ENCODE peak calls at places on chromosomes 12 and 14, in seven cellular contexts. D is ovary, U is tibial nerve, A is stomach, F is transverse colon, I is heart left ventricle, L is Peyer's patch. Z is an unnamed sample. For H3K36me3, the result is how much of the 10 kb centered on the place peaks cover.

GRCh38 chr14:29749327-29749726 is 178.3 kb downstream of the PRKD1 start:
- DNase-seq in U (no peak), A (no peak), I (no peak), L (no peak), F (no peak), D (no peak), Z (no peak)

GRCh38 chr12:115433014-115433634 is 749.1 kb upstream of the TBX3 start:
- DNase-seq in I (no peak), D (no peak), F (no peak), A (no peak), L (no peak), U (no peak), Z (no peak)

GRCh38 chr12:103495783-103496456 is at the start of gene C12orf42:
- DNase-seq in F (peak), I (no peak), U (peak), L (no peak), D (no peak), A (no peak), Z (no peak)

GRCh38 chr12:52321433-52321832 is 235 bp upstream of the KRT83 start:
- DNase-seq in U (no peak), F (no peak), L (peak), A (no peak), I (no peak), D (peak), Z (no peak)

GRCh38 chr12:58346032-58346632 is 404.8 kb downstream of the ATP23 start:
- DNase-seq in D (no peak), L (no peak), A (no peak), U (no peak), I (no peak), F (no peak), Z (no peak)

GRCh38 chr12:49985981-49986380 is 13.2 kb downstream of the AQP6 start:
- DNase-seq in L (no peak), F (no peak), I (no peak), U (no peak), A (no peak), D (no peak), Z (no peak)

GRCh38 chr12:97425802-97426484 is 36.7 kb upstream of the RMST start:
- DNase-seq in F (no peak), D (no peak), U (no peak), I (no peak), L (no peak), A (no peak), Z (no peak)

GRCh38 chr14:80973918-80974317 is 18.5 kb downstream of the TSHR start:
- DNase-seq in U (no peak), F (no peak), I (no peak), L (no peak), D (no peak), A (no peak), Z (no peak)

GRCh38 chr14:100383727-100384158 is 60.6 kb downstream of the SLC25A47 start:
- DNase-seq in U (peak), F (peak), I (peak), L (peak), D (peak), A (peak), Z (no peak)

GRCh38 chr12:101619868-101620761 is 25.3 kb downstream of the MYBPC1 start:
- DNase-seq in U (no peak), L (no peak), I (no peak), D (no peak), A (peak), F (peak), Z (no peak)

GRCh38 chr12:28954333-28954732 is 194.7 kb upstream of the FAR2 start:
- DNase-seq in D (no peak), L (no peak), F (no peak), U (no peak), A (no peak), I (no peak), Z (no peak)

GRCh38 chr14:68905107-68905895 is 73.8 kb downstream of the ACTN1 start:
- DNase-seq in A (no peak), D (no peak), L (no peak), F (no peak), U (no peak), I (no peak), Z (no peak)

GRCh38 chr14:68908201-68908600 is 70.9 kb downstream of the ACTN1 start:
- DNase-seq in U (no peak), F (no peak), L (no peak), A (no peak), D (no peak), I (no peak), Z (no peak)

GRCh38 chr14:68902357-68902756 is 76.7 kb downstream of the ACTN1 start:
- DNase-seq in F (no peak), A (no peak), L (no peak), U (no peak), D (no peak), I (no peak), Z (no peak)

GRCh38 chr14:68908860-68909259 is 70.2 kb downstream of the ACTN1 start:
- DNase-seq in I (no peak), U (no peak), L (no peak), A (no peak), F (no peak), D (no peak), Z (no peak)

GRCh38 chr14:68906439-68906838 is 72.7 kb downstream of the ACTN1 start:
- DNase-seq in L (no peak), A (no peak), F (no peak), U (no peak), I (no peak), D (no peak), Z (no peak)
- H3K36me3 ChIP-seq in L (under half), A (half or more), F (under half), U (half or more), I (half or more), D (under half), Z (under half)

DNA sequence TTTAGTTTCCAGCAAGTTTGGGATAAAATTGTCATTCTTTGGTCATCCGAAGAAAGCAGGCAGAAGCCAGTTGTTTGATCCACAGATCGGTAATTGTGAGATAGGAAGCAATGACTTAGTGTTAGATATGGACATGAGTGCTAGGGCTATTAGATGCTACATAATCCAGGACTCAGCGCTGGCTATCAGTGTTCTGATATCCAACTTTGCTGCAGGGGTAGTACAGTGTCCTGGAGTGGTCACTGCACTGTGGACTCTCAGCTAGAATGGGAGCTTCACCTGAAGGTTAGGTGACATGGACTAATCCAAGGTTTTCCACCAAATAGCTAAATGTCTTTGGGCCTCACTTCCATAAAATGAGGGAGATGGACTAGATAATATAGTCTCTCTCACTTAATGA is 39.9 kb downstream of the STK38L start:
- DNase-seq in U (no peak), D (no peak), F (no peak), A (no peak), L (no peak), I (no peak), Z (no peak)
- TF ChIP-seq POLR2A in U (no peak), D (no peak), F (no peak), A (no peak), L (no peak), I (no peak), Z (no peak)

GRCh38 chr12:80770958-80771357 is 54.2 kb downstream of the MYF5 start:
- DNase-seq in L (no peak), I (no peak), U (no peak), D (no peak), A (no peak), F (no peak), Z (no peak)

GRCh38 chr12:80763874-80764273 is 47.2 kb downstream of the MYF5 start:
- DNase-seq in U (peak), D (no peak), F (no peak), A (no peak), I (no peak), L (no peak), Z (no peak)

GRCh38 chr12:80766897-80767296 is 50.2 kb downstream of the MYF5 start:
- DNase-seq in D (no peak), L (no peak), I (no peak), F (no peak), A (no peak), U (no peak), Z (no peak)

GRCh38 chr12:80769553-80770140 is 52.9 kb downstream of the MYF5 start:
- DNase-seq in I (no peak), F (no peak), L (no peak), A (no peak), U (no peak), D (no peak), Z (no peak)
- H3K36me3 ChIP-seq in I (under half), F (under half), L (under half), A (under half), U (under half), D (under half), Z (under half)

DNA sequence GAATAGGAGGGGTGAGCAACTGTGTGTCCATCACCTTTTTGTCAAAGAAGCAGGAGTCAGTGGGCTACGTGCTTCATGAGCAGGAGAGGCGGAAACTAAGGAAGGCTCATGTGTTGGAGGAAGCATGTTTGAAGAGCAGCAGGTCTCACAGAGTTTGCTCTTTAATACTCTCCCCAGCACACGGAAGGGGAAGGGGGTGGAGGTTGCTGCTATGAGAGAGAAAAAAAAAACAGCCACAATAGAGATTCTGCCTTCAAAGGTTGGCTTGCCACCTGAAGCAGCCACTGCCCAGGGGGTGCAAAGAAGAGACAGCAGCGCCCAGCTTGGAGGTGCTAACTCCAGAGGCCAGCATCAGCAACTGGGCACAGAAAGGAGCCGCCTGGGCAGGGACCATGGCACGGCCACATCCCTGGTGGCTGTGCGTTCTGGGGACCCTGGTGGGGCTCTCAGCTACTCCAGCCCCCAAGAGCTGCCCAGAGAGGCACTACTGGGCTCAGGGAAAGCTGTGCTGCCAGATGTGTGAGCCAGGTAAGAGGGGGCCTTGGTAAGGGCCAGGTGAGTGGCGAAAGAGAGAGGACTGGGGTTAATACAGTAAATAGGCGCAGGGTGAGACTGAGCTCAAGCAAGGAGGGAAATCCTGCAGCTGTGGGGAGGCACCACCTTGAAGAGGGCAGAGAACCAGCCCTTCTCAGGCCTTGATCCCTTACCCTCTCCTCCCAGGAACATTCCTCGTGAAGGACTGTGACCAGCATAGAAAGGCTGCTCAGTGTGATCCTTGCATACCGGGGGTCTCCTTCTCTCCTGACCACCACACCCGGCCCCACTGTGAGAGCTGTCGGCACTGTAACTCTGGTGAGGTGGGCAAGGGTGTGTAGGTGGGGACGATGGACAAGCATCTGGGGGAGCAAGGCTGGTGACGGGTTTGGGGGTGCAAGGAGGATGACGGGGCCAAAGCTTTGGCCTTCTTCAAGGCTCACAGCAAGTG is at the start of gene CD27:
- DNase-seq in A (no peak), D (no peak), F (no peak), I (no peak), L (no peak), U (no peak), Z (no peak)
- TF ChIP-seq POLR2A in A (no peak), D (no peak), F (peak), I (no peak), L (no peak), U (no peak), Z (no peak)

GRCh38 chr12:105352049-105352448 is 21.6 kb downstream of the C12orf75 start:
- DNase-seq in F (no peak), L (no peak), D (no peak), A (no peak), I (no peak), U (no peak), Z (no peak)
- H3K36me3 ChIP-seq in F (under half), L (under half), D (under half), A (under half), I (under half), U (under half), Z (under half)

GRCh38 chr14:58398895-58399294 is 3.2 kb downstream of the TOMM20L start:
- DNase-seq in U (no peak), L (no peak), I (no peak), A (no peak), D (no peak), F (no peak), Z (no peak)

GRCh38 chr14:58395565-58395814 is 240 bp upstream of the TOMM20L start:
- DNase-seq in L (no peak), U (no peak), F (no peak), A (no peak), D (no peak), I (no peak), Z (no peak)

GRCh38 chr14:58390830-58391229 is 4.9 kb upstream of the TOMM20L start:
- DNase-seq in F (no peak), D (no peak), I (no peak), U (no peak), A (no peak), L (no peak), Z (no peak)

GRCh38 chr14:58398495-58398894 is 2.8 kb downstream of the TOMM20L start:
- DNase-seq in D (no peak), A (no peak), I (no peak), U (no peak), F (no peak), L (no peak), Z (no peak)

GRCh38 chr14:58395815-58396626 is at the start of gene TOMM20L:
- DNase-seq in F (peak), D (peak), U (peak), L (peak), A (peak), I (peak), Z (no peak)
- TF ChIP-seq POLR2A in F (peak), D (no peak), U (no peak), L (peak), A (no peak), I (no peak), Z (no peak)

Z was measured in vagina.